ENCODE peak calls at places on chromosomes 12 and 14, in ten cellular contexts. D is adrenal gland, Q is A549, O is ovary, G is sigmoid colon, L is breast epithelium, Z is HepG2, N is HCT116, H is uterus, V is spleen. X is an unnamed sample.
A peak's percentile ranks its signal among the peaks of the same experiment; 100 is the strongest.

GRCh38 chr14:33493990-33494389 is 456.9 kb downstream of the EGLN3 start:
- DNase-seq in D (no peak), Q (no peak), O (no peak), G (no peak), L (no peak), Z (no peak), N (no peak), H (no peak), V (no peak), X (no peak)

GRCh38 chr12:117111386-117112267 is 12.4 kb upstream of the TESC start:
- DNase-seq in D (no peak), Q (no peak), O (no peak), G (no peak), L (no peak), Z (no peak), N (no peak), H (no peak), V (no peak), X (peak; percentile 38)

GRCh38 chr14:29243355-29243754 is 476.8 kb downstream of the FOXG1 start:
- DNase-seq in D (no peak), Q (no peak), O (no peak), G (no peak), L (no peak), Z (no peak), N (no peak), H (no peak), V (no peak), X (no peak)

GRCh38 chr12:63668028-63668799 is at the start of gene DPY19L2:
- DNase-seq in D (peak; percentile 90), Q (peak; percentile 91), O (peak; percentile 86), G (peak; percentile 88), L (peak; percentile 62), Z (peak; percentile 1), N (no peak), H (peak; percentile 78), V (peak; percentile 83), X (peak; percentile 82)

GRCh38 chr12:91722072-91722471 is 423.6 kb downstream of the BTG1 start:
- DNase-seq in D (no peak), Q (no peak), O (no peak), G (no peak), L (no peak), Z (no peak), N (no peak), H (no peak), V (no peak), X (no peak)

GRCh38 chr12:99596762-99597161 is 50.8 kb upstream of the GARIN6 start:
- DNase-seq in D (no peak), Q (no peak), O (no peak), G (no peak), L (no peak), Z (no peak), N (no peak), H (no peak), V (no peak), X (no peak)

GRCh38 chr14:80996049-80996901 is 40.9 kb downstream of the TSHR start:
- DNase-seq in D (peak; percentile 37), Q (peak; percentile 78), O (peak; percentile 9), G (no peak), L (no peak), Z (peak; percentile 66), N (peak; percentile 66), H (peak; percentile 53), V (no peak), X (peak; percentile 23)

GRCh38 chr14:100816950-100817901 is 8.7 kb upstream of the MEG3 start:
- DNase-seq in D (no peak), Q (no peak), O (no peak), G (no peak), L (no peak), Z (peak; percentile 99), N (no peak), H (no peak), V (peak; percentile 56), X (no peak)

GRCh38 chr14:52988153-52988552 is 37.3 kb upstream of the FERMT2 start:
- DNase-seq in D (no peak), Q (no peak), O (no peak), G (no peak), L (no peak), Z (no peak), N (no peak), H (no peak), V (no peak), X (no peak)

GRCh38 chr14:61596985-61597384 is 98.3 kb upstream of the HIF1A start:
- DNase-seq in D (no peak), Q (no peak), O (no peak), G (no peak), L (no peak), Z (no peak), N (no peak), H (no peak), V (no peak), X (no peak)
- H3K27ac ChIP-seq in D (no peak overlapping the region), Q (peak overlapping the region; percentile 36), O (no peak overlapping the region), G (no peak overlapping the region), L (no peak overlapping the region), Z (no peak overlapping the region), N (no peak overlapping the region), H (no peak overlapping the region), V (no peak overlapping the region), X (no peak overlapping the region)

GRCh38 chr14:103337794-103338193 is 3.8 kb downstream of the EIF5 start:
- DNase-seq in D (no peak), Q (no peak), O (no peak), G (no peak), L (no peak), Z (no peak), N (no peak), H (no peak), V (no peak), X (no peak)
- TF ChIP-seq POLR2A in D (no peak), Q (no peak), O (no peak), G (no peak), L (no peak), Z (no peak), N (no peak), H (no peak), V (no peak), X (no peak)

GRCh38 chr12:11497438-11497837 is 102.1 kb upstream of the PRB2 start:
- DNase-seq in D (no peak), Q (no peak), O (no peak), G (no peak), L (no peak), Z (no peak), N (no peak), H (no peak), V (no peak), X (no peak)

GRCh38 chr12:11497995-11498394 is 102.6 kb upstream of the PRB2 start:
- DNase-seq in D (no peak), Q (no peak), O (no peak), G (no peak), L (no peak), Z (no peak), N (no peak), H (no peak), V (no peak), X (no peak)

GRCh38 chr12:11500861-11501230 is 105.5 kb upstream of the PRB2 start:
- DNase-seq in D (no peak), Q (no peak), O (no peak), G (no peak), L (no peak), Z (no peak), N (no peak), H (no peak), V (no peak), X (no peak)

GRCh38 chr12:11499802-11500201 is 104.4 kb upstream of the PRB2 start:
- DNase-seq in D (no peak), Q (no peak), O (no peak), G (no peak), L (no peak), Z (no peak), N (no peak), H (no peak), V (no peak), X (no peak)

GRCh38 chr12:11500222-11500860 is 105.0 kb upstream of the PRB2 start:
- DNase-seq in D (peak; percentile 91), Q (peak; percentile 52), O (peak; percentile 90), G (peak; percentile 86), L (peak; percentile 90), Z (peak; percentile 19), N (no peak), H (peak; percentile 47), V (peak; percentile 86), X (peak; percentile 82)
- H3K27ac ChIP-seq in D (no peak overlapping the region), Q (no peak overlapping the region), O (no peak overlapping the region), G (no peak overlapping the region), L (no peak overlapping the region), Z (no peak overlapping the region), N (no peak overlapping the region), H (no peak overlapping the region), V (no peak overlapping the region), X (no peak overlapping the region)

DNA sequence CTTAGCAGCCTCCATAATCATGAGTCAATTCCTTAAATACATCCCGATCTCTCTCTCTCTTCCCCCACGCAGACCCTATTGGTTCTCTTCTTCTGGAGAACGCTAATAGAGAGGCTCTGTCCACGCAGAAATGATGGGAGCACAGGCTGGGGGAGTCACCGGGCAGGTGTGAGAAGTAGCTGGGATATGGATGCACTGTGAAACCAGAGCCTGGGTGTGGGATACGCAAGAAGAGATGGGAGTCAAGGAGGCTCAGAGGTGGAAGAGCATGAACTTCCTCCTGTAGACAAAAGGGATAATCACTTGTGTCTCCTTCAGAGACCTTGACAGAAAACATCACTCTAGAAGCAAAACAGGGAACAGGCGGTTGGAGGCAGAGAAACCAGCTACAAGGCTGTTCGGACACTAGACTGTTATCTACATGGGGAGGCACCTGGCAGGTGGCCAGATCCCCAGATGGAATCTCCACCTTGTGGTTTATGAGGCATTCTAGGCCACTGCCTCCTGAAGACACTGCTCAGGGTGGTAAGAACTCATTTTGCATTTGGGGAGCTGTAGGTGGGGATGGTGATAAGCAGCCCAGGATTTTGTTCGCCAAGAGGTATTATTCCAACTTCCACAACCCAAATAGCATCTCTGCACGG is 7.2 kb upstream of the SELPLG start:
- DNase-seq in D (no peak), Q (no peak), O (no peak), G (peak; percentile 82), L (no peak), Z (no peak), N (no peak), H (peak; percentile 76), V (peak; percentile 71), X (peak; percentile 22)
- TF ChIP-seq POLR2A in D (no peak), Q (no peak), O (no peak), G (no peak), L (no peak), Z (no peak), N (no peak), H (no peak), V (no peak), X (no peak)

GRCh38 chr14:92516344-92516965 is 2.9 kb downstream of the RIN3 start:
- DNase-seq in D (no peak), Q (no peak), O (no peak), G (peak; percentile 56), L (no peak), Z (no peak), N (no peak), H (no peak), V (peak; percentile 69), X (no peak)
- H3K27ac ChIP-seq in D (no peak overlapping the region), Q (peak overlapping the region; percentile 99), O (no peak overlapping the region), G (peak overlapping the region; percentile 99), L (no peak overlapping the region), Z (no peak overlapping the region), N (no peak overlapping the region), H (no peak overlapping the region), V (no peak overlapping the region), X (no peak overlapping the region)

GRCh38 chr12:108338915-108339657 is at the start of gene CMKLR1:
- DNase-seq in D (peak; percentile 46), Q (no peak), O (peak; percentile 24), G (peak; percentile 82), L (no peak), Z (no peak), N (no peak), H (peak; percentile 41), V (peak; percentile 80), X (peak; percentile 30)
- TF ChIP-seq POLR2A in D (no peak), Q (no peak), O (no peak), G (no peak), L (no peak), Z (no peak), N (no peak), H (no peak), V (no peak), X (peak; percentile 15)

X was measured in body of pancreas.